ENCODE peak calls at places on chromosome 6, in four cellular contexts. D is ovary, F is colonic mucosa, Z is adrenal gland. R is an unnamed sample. For H3K4me1 and H3K27me3, the result is how much of the 10 kb centered on the place peaks cover.

GRCh38 chr6:98871057-98871456 is 36.7 kb downstream of the POU3F2 start:
- DNase-seq in Z (no peak), D (no peak), F (no peak), R (no peak)

GRCh38 chr6:121158438-121158837 is 175.8 kb downstream of the TBC1D32 start:
- DNase-seq in D (no peak), Z (no peak), F (no peak), R (no peak)

GRCh38 chr6:37236921-37237320 is 20.7 kb upstream of the TBC1D22B start:
- DNase-seq in D (no peak), F (no peak), Z (no peak), R (no peak)

GRCh38 chr6:27178001-27178730 is 69.3 kb upstream of the PRSS16 start:
- DNase-seq in D (peak), Z (peak), F (peak), R (peak)

GRCh38 chr6:136309729-136310311 is 20.2 kb upstream of the BCLAF1 start:
- DNase-seq in Z (no peak), F (no peak), D (no peak), R (peak)

GRCh38 chr6:110856296-110856695 is 18.3 kb upstream of the AMD1 start:
- DNase-seq in Z (no peak), D (no peak), F (no peak), R (no peak)

GRCh38 chr6:2959909-2960719 is 11.3 kb downstream of the SERPINB6 start:
- DNase-seq in D (no peak), Z (no peak), F (no peak), R (no peak)

GRCh38 chr6:38269773-38270172 is 370.0 kb downstream of the BTBD9 start:
- DNase-seq in D (no peak), Z (no peak), F (no peak), R (no peak)

GRCh38 chr6:75317503-75318206 is 33.1 kb upstream of the TMEM30A start:
- DNase-seq in F (no peak), D (no peak), Z (no peak), R (no peak)

GRCh38 chr6:32973144-32973854 is 4.9 kb downstream of the BRD2 start:
- DNase-seq in D (no peak), F (peak), Z (peak), R (peak)

GRCh38 chr6:144334150-144334708 is 49.1 kb downstream of the UTRN start:
- DNase-seq in D (no peak), F (peak), Z (no peak), R (no peak)

GRCh38 chr6:36372088-36372487 is 15.4 kb downstream of the ETV7 start:
- DNase-seq in F (no peak), Z (no peak), D (no peak), R (no peak)

GRCh38 chr6:13485923-13486557 is 1.4 kb downstream of the GFOD1 start:
- DNase-seq in F (peak), Z (no peak), D (peak), R (peak)

GRCh38 chr6:42204768-42205282 is 10.1 kb upstream of the GUCA1B start:
- DNase-seq in F (no peak), Z (no peak), D (no peak), R (no peak)

GRCh38 chr6:42200035-42200434 is 5.3 kb upstream of the GUCA1B start:
- DNase-seq in Z (no peak), F (peak), D (no peak), R (no peak)

GRCh38 chr6:42201382-42201781 is 6.6 kb upstream of the GUCA1B start:
- DNase-seq in Z (no peak), D (no peak), F (no peak), R (no peak)

GRCh38 chr6:42199106-42199981 is 4.6 kb upstream of the GUCA1B start:
- DNase-seq in Z (no peak), D (no peak), F (no peak), R (peak)

GRCh38 chr6:42203217-42203616 is 8.5 kb upstream of the GUCA1B start:
- DNase-seq in D (no peak), F (no peak), Z (no peak), R (no peak)
- H3K4me3 ChIP-seq in D (no peak), F (no peak), Z (no peak), R (no peak)

DNA sequence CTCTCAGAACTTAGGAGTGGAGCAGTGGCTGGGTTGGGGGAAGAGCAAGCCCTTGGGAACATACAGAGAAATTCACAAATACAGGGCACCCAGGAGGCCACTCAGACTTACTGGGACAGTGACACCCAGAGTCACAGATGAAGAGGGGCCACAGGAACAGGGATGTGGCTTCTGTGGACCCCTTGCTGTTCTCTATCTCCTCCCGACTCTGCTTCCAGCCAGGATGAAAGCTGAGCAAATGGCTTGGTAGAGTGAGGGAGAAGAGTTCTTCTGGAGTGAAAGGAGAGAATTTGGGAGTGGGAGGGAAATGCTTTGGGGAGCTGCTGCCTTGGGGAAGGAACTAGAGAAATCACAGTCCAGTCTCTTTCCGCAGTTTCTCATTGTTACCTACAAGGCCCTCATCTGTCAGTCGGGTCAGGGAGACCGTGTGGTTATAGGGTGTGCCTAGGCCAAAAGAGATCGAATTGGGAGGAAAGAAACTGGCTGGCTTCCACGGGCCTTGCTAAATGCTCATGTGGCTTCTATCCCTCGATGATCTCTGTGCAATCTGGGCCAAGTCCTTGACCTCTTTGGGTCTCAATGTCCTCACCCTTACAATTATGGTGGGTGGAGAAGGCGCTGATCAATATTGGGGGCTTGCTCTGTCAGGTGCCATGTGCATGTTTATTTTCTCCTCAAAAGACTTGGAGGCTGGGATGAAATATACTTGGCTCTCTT is 17.0 kb downstream of the FOXP4 start:
- DNase-seq in Z (no peak), D (no peak), F (no peak), R (no peak)
- H3K4me1 ChIP-seq in Z (under half), D (under half), F (under half), R (under half)

GRCh38 chr6:107744927-107745326 is 79.2 kb downstream of the SCML4 start:
- DNase-seq in D (no peak), F (no peak), Z (no peak), R (no peak)
- H3K27me3 ChIP-seq in D (under half), F (under half), Z (under half), R (under half)

GRCh38 chr6:7391244-7391643 is 1.6 kb downstream of the RIOK1 start:
- DNase-seq in D (no peak), Z (no peak), F (no peak), R (no peak)
- H3K4me3 ChIP-seq in D (no peak), Z (no peak), F (no peak), R (peak)

GRCh38 chr6:146355521-146356100 is 188.0 kb upstream of the RAB32 start:
- DNase-seq in D (no peak), F (no peak), Z (no peak), R (no peak)

GRCh38 chr6:146354451-146354850 is 189.2 kb upstream of the RAB32 start:
- DNase-seq in F (no peak), Z (no peak), D (no peak), R (no peak)

GRCh38 chr6:146358341-146359046 is 185.1 kb upstream of the RAB32 start:
- DNase-seq in F (no peak), Z (no peak), D (no peak), R (no peak)

GRCh38 chr6:146359123-146359522 is 184.5 kb upstream of the RAB32 start:
- DNase-seq in Z (no peak), D (no peak), F (no peak), R (no peak)

DNA sequence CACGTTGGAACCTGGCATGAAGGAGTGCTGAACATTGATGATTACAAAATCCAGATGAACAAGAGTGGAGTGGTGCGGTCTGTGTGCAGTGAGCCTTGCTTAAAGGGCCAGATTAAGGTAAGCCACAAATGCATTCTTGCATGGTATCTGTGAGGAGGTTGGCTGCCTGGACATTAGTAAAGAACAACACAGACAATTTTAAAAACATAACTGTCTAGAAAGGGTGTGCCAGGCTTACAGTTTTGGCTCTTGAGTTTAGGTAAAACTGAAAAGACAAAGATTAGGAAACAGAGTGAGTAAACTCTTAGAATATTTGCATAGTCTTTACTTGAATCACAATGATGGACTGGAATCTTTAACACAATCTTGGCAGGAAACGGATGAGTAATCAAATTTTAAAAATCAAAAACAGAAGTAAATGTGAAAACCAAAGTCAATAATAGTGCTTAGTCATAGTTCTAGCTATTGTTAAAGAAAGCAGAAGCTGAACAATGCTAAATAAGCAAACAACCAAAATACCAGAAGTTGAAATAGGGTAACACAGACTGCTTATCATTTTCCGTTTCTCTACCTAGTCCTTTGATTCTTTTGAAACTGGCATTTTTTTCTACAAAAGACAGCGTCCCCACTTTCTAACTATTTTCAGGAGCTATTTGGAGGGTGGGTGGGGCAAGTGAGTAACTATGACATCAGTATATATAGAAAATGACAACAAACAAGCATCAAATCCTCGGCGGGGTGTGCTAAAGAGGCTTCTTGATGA is 185.9 kb upstream of the RAB32 start:
- DNase-seq in F (no peak), D (no peak), Z (no peak), R (no peak)
- H3K4me1 ChIP-seq in F (under half), D (under half), Z (under half), R (under half)

DNA sequence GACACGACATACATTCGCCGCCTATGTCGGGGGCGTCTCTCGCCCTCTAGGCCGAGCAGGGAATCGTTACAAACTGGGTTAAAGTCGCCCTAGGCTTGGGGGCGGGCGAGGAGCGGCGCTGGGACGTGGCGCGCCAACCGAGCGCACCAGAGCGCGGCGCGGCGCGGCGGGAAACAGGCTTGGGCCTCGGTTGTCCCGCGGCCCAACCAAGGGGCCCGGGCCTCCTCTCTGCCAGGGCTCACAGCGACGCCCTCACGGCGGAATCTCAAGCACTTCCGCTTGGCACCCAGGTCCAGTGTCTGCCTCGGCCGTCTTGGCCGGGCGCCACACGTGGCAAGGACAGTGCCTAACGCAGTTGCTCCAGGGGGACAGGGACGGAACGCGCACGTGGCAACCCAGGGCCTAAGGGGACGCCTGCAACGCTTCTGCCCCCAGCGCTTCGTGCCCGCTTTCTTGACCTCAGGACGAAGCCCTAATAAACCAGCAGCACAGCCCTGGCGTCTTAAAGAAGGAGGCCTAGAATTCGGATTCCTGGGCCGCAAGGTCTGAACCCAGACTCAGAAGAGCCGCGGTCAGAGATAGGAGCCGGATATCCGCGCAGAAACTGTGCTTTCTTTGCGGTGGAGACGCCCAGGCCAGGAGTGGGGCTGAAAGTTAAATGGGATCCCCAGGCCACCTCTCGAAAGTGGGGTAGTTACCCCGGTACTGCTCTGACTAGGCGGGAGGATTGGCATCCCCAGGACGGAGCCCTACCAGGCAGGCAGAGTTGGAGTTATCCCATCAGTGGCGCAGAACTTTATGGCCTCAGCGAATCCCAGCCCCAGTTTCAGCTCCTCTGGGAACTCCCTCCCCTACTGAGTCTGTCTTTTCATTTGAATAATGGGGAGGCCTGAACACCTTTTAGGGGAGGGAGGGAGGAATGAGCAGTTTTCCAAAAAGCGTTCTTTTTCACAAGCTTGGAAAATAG is 71.7 kb downstream of the NCR2 start:
- DNase-seq in Z (no peak), D (no peak), F (no peak), R (no peak)
- H3K27me3 ChIP-seq in Z (under half), D (under half), F (under half), R (under half)

DNA sequence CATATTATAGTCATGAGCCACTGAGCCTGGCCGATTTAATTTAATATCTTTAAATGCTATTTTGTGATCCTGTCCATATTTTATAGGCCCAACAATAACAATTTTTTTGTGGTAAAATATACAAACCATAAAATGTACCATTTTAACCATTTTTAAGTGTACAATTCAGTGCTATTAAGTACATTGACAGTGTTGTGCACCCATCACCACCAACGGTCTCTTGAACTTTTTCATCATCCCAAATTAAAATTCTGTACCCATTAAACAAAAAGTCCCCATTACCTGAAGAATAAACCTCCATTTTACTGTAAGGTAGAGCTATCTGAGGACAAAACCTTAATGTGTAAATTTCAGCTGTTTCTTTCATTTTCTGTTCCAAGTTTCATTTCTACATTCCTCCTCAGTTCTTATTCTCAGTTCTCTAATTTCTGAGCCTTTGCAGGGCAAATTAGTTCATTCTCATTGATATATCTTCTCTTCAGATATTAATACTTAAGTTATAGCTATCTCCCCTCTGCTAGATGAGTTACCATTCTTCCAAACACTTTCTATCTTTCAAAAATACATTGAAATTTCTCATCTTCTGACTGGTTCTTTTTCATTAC is 10.3 kb downstream of the MTO1 start:
- DNase-seq in D (no peak), F (no peak), Z (no peak), R (no peak)
- H3K4me3 ChIP-seq in D (no peak), F (no peak), Z (no peak), R (no peak)

DNA sequence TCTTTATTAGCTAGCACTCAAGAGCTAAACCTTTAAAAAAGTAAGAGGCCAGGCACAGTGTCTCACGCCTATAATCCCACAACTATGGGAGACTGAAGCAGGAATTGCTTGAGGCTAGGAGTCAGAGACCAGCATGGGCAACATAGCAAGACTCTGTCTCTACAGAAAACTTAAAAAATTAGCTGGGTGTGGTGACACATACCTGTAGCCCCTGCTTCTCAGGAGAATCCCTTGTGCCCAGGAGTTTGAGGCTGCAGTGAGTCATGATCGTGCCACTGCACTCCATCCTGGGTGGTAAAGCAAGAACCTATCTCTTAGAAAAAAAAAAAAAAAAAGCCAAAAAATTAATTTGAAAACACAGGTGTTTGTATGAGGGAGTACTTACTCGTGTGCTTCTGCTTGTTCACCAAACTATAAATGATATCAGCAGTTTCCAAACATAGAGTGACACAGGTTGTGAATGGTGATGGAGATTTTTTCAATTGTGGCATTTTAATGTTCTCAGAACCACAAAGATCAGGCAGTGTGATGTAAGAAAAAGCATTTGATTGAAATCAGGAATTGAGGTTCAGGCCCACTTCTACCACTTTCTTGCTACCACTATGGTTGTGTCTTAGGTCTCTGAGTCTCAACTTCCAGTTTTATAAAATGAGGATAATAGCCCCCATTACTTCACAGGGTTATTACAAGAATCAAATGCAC is 104.9 kb downstream of the FOXO3 start:
- DNase-seq in Z (no peak), D (no peak), F (no peak), R (no peak)
- H3K4me1 ChIP-seq in Z (under half), D (under half), F (under half), R (under half)

GRCh38 chr6:91970700-91971099 is 1383.8 kb upstream of the MAP3K7 start:
- DNase-seq in D (no peak), Z (no peak), F (no peak), R (no peak)
- H3K27me3 ChIP-seq in D (under half), Z (under half), F (under half), R (under half)

DNA sequence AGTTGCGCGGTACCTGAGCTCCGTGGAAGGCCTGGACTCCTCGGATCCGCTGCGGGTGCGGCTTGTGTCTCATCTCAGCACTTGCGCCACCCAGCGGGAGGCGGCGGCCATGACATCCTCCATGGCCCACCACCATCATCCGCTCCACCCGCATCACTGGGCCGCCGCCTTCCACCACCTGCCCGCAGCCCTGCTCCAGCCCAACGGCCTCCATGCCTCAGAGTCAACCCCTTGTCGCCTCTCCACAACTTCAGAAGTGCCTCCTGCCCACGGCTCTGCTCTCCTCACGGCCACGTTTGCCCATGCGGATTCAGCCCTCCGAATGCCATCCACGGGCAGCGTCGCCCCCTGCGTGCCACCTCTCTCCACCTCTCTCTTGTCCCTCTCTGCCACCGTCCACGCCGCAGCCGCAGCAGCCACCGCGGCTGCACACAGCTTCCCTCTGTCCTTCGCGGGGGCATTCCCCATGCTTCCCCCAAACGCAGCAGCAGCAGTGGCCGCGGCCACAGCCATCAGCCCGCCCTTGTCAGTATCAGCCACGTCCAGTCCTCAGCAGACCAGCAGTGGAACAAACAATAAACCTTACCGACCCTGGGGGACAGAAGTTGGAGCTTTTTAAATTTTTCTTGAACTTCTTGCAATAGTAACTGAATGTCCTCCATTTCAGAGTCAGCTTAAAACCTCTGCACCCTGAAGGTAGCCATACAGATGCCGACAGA is 9.9 kb downstream of the HEY2 start:
- DNase-seq in D (peak), Z (no peak), F (no peak), R (peak)
- H3K4me3 ChIP-seq in D (no peak), Z (no peak), F (no peak), R (peak)

R was measured in BE2C.